ENCODE peak calls at places on chromosomes 4 and X, in seven cellular contexts. One of them, this sample, is unnamed. For H3K36me3, the result is how much of the 10 kb centered on the place peaks cover.

GRCh38 chr4:67522851-67523671 is 22.2 kb downstream of the CENPC start:
- DNase-seq in BJ: no peak
- DNase-seq in CD8-positive, alpha-beta T cell: peak
- DNase-seq in PC-3: peak
- DNase-seq in adrenal gland: no peak
- DNase-seq in psoas muscle: no peak
- DNase-seq in mammary epithelial cell: no peak
- DNase-seq in this sample: no peak

GRCh38 chr4:161762796-161763195 is 401.0 kb downstream of the FSTL5 start:
- DNase-seq in BJ: peak
- DNase-seq in CD8-positive, alpha-beta T cell: no peak
- DNase-seq in PC-3: peak
- DNase-seq in adrenal gland: no peak
- DNase-seq in psoas muscle: no peak
- DNase-seq in mammary epithelial cell: peak
- DNase-seq in this sample: peak

GRCh38 chr4:111187108-111187507 is 564.2 kb upstream of the PITX2 start:
- DNase-seq in BJ: no peak
- DNase-seq in CD8-positive, alpha-beta T cell: no peak
- DNase-seq in PC-3: no peak
- DNase-seq in adrenal gland: no peak
- DNase-seq in psoas muscle: no peak
- DNase-seq in mammary epithelial cell: no peak
- DNase-seq in this sample: no peak

GRCh38 chrX:119758682-119759332 is 419 bp downstream of the SOWAHD start:
- DNase-seq in BJ: no peak
- DNase-seq in CD8-positive, alpha-beta T cell: peak
- DNase-seq in PC-3: no peak
- DNase-seq in adrenal gland: peak
- DNase-seq in psoas muscle: peak
- DNase-seq in mammary epithelial cell: peak
- DNase-seq in this sample: no peak

GRCh38 chrX:118552501-118552900 is 56.9 kb downstream of the DOCK11 start:
- DNase-seq in BJ: no peak
- DNase-seq in CD8-positive, alpha-beta T cell: no peak
- DNase-seq in PC-3: peak
- DNase-seq in adrenal gland: peak
- DNase-seq in psoas muscle: no peak
- DNase-seq in mammary epithelial cell: peak
- DNase-seq in this sample: no peak

GRCh38 chr4:120078216-120078615 is 11.6 kb upstream of the MAD2L1 start:
- DNase-seq in BJ: no peak
- DNase-seq in CD8-positive, alpha-beta T cell: no peak
- DNase-seq in PC-3: no peak
- DNase-seq in adrenal gland: no peak
- DNase-seq in psoas muscle: no peak
- DNase-seq in mammary epithelial cell: no peak
- DNase-seq in this sample: no peak

GRCh38 chr4:165873298-165874071 is 448 bp downstream of the TLL1 start:
- DNase-seq in BJ: no peak
- DNase-seq in CD8-positive, alpha-beta T cell: no peak
- DNase-seq in PC-3: peak
- DNase-seq in adrenal gland: peak
- DNase-seq in psoas muscle: peak
- DNase-seq in mammary epithelial cell: peak
- DNase-seq in this sample: no peak

GRCh38 chrX:78754917-78755316 is 7.4 kb downstream of the LPAR4 start:
- DNase-seq in BJ: no peak
- DNase-seq in CD8-positive, alpha-beta T cell: no peak
- DNase-seq in PC-3: no peak
- DNase-seq in adrenal gland: no peak
- DNase-seq in psoas muscle: no peak
- DNase-seq in mammary epithelial cell: no peak
- DNase-seq in this sample: no peak

GRCh38 chr4:108337923-108338322 is 169.2 kb upstream of the LEF1 start:
- DNase-seq in BJ: no peak
- DNase-seq in CD8-positive, alpha-beta T cell: no peak
- DNase-seq in PC-3: no peak
- DNase-seq in adrenal gland: peak
- DNase-seq in psoas muscle: no peak
- DNase-seq in mammary epithelial cell: peak
- DNase-seq in this sample: no peak

GRCh38 chr4:151169223-151169622 is 69.8 kb downstream of the RPS3A start:
- DNase-seq in BJ: peak
- DNase-seq in CD8-positive, alpha-beta T cell: no peak
- DNase-seq in PC-3: no peak
- DNase-seq in adrenal gland: peak
- DNase-seq in psoas muscle: peak
- DNase-seq in mammary epithelial cell: no peak
- DNase-seq in this sample: peak

GRCh38 chr4:6701371-6701770 is 7.7 kb downstream of the S100P start:
- DNase-seq in BJ: no peak
- DNase-seq in CD8-positive, alpha-beta T cell: peak
- DNase-seq in PC-3: peak
- DNase-seq in adrenal gland: no peak
- DNase-seq in psoas muscle: no peak
- DNase-seq in mammary epithelial cell: no peak
- DNase-seq in this sample: no peak

GRCh38 chr4:113958766-113959540 is 20.5 kb downstream of the ARSJ start:
- DNase-seq in BJ: peak
- DNase-seq in CD8-positive, alpha-beta T cell: no peak
- DNase-seq in PC-3: peak
- DNase-seq in adrenal gland: no peak
- DNase-seq in psoas muscle: no peak
- DNase-seq in mammary epithelial cell: peak
- DNase-seq in this sample: peak

GRCh38 chrX:96372313-96373046 is 312.2 kb upstream of the DIAPH2 start:
- DNase-seq in BJ: no peak
- DNase-seq in CD8-positive, alpha-beta T cell: no peak
- DNase-seq in PC-3: peak
- DNase-seq in adrenal gland: peak
- DNase-seq in psoas muscle: no peak
- DNase-seq in mammary epithelial cell: peak
- DNase-seq in this sample: no peak

GRCh38 chr4:146040623-146041022 is 102.0 kb upstream of the ZNF827 start:
- DNase-seq in BJ: no peak
- DNase-seq in CD8-positive, alpha-beta T cell: no peak
- DNase-seq in PC-3: peak
- DNase-seq in adrenal gland: no peak
- DNase-seq in psoas muscle: no peak
- DNase-seq in mammary epithelial cell: no peak
- DNase-seq in this sample: no peak

GRCh38 chrX:40323977-40324376 is 226.2 kb upstream of the BCOR start:
- DNase-seq in BJ: no peak
- DNase-seq in CD8-positive, alpha-beta T cell: no peak
- DNase-seq in PC-3: no peak
- DNase-seq in adrenal gland: no peak
- DNase-seq in psoas muscle: no peak
- DNase-seq in mammary epithelial cell: no peak
- DNase-seq in this sample: no peak

GRCh38 chr4:173509031-173510001 is 20.7 kb downstream of the HAND2 start:
- DNase-seq in BJ: no peak
- DNase-seq in CD8-positive, alpha-beta T cell: no peak
- DNase-seq in PC-3: no peak
- DNase-seq in adrenal gland: no peak
- DNase-seq in psoas muscle: peak
- DNase-seq in mammary epithelial cell: no peak
- DNase-seq in this sample: no peak

GRCh38 chrX:139739138-139739537 is 31.2 kb upstream of the MCF2 start:
- DNase-seq in BJ: peak
- DNase-seq in CD8-positive, alpha-beta T cell: peak
- DNase-seq in PC-3: peak
- DNase-seq in adrenal gland: no peak
- DNase-seq in psoas muscle: no peak
- DNase-seq in mammary epithelial cell: peak
- DNase-seq in this sample: peak

GRCh38 chrX:40156472-40157227 is 58.9 kb upstream of the BCOR start:
- DNase-seq in BJ: no peak
- DNase-seq in CD8-positive, alpha-beta T cell: no peak
- DNase-seq in PC-3: no peak
- DNase-seq in adrenal gland: no peak
- DNase-seq in psoas muscle: no peak
- DNase-seq in mammary epithelial cell: no peak
- DNase-seq in this sample: no peak

GRCh38 chrX:34365482-34365881 is 233.4 kb upstream of the FAM47A start:
- DNase-seq in BJ: no peak
- DNase-seq in CD8-positive, alpha-beta T cell: no peak
- DNase-seq in PC-3: peak
- DNase-seq in adrenal gland: peak
- DNase-seq in psoas muscle: no peak
- DNase-seq in mammary epithelial cell: peak
- DNase-seq in this sample: no peak

GRCh38 chr4:101291198-101291597 is 56.1 kb downstream of the PPP3CA start:
- DNase-seq in BJ: no peak
- DNase-seq in CD8-positive, alpha-beta T cell: no peak
- DNase-seq in PC-3: no peak
- DNase-seq in adrenal gland: no peak
- DNase-seq in psoas muscle: no peak
- DNase-seq in mammary epithelial cell: no peak
- DNase-seq in this sample: no peak

GRCh38 chr4:107989162-107989536 is 540 bp upstream of the HADH start:
- DNase-seq in BJ: no peak
- DNase-seq in CD8-positive, alpha-beta T cell: no peak
- DNase-seq in PC-3: no peak
- DNase-seq in adrenal gland: peak
- DNase-seq in psoas muscle: no peak
- DNase-seq in mammary epithelial cell: no peak
- DNase-seq in this sample: no peak

GRCh38 chr4:3261411-3262207 is 12.7 kb downstream of the MSANTD1 start:
- DNase-seq in BJ: no peak
- DNase-seq in CD8-positive, alpha-beta T cell: no peak
- DNase-seq in PC-3: no peak
- DNase-seq in adrenal gland: no peak
- DNase-seq in psoas muscle: no peak
- DNase-seq in mammary epithelial cell: no peak
- DNase-seq in this sample: no peak

GRCh38 chrX:107465932-107466620 is 16.6 kb downstream of the FRMPD3 start:
- DNase-seq in BJ: no peak
- DNase-seq in CD8-positive, alpha-beta T cell: no peak
- DNase-seq in PC-3: no peak
- DNase-seq in adrenal gland: no peak
- DNase-seq in psoas muscle: no peak
- DNase-seq in mammary epithelial cell: no peak
- DNase-seq in this sample: no peak

GRCh38 chrX:44506688-44507087 is 36.0 kb downstream of the FUNDC1 start:
- DNase-seq in BJ: no peak
- DNase-seq in CD8-positive, alpha-beta T cell: no peak
- DNase-seq in PC-3: no peak
- DNase-seq in adrenal gland: no peak
- DNase-seq in psoas muscle: no peak
- DNase-seq in mammary epithelial cell: no peak
- DNase-seq in this sample: no peak

GRCh38 chr4:93187892-93188291 is 640.7 kb upstream of the ATOH1 start:
- DNase-seq in BJ: no peak
- DNase-seq in CD8-positive, alpha-beta T cell: no peak
- DNase-seq in PC-3: no peak
- DNase-seq in adrenal gland: no peak
- DNase-seq in psoas muscle: no peak
- DNase-seq in mammary epithelial cell: no peak
- DNase-seq in this sample: no peak

GRCh38 chr4:140427919-140428471 is 547 bp upstream of the CLGN start:
- DNase-seq in BJ: no peak
- DNase-seq in CD8-positive, alpha-beta T cell: no peak
- DNase-seq in PC-3: no peak
- DNase-seq in adrenal gland: no peak
- DNase-seq in psoas muscle: no peak
- DNase-seq in mammary epithelial cell: no peak
- DNase-seq in this sample: no peak

GRCh38 chr4:15238720-15239119 is 189.1 kb upstream of the C1QTNF7 start:
- DNase-seq in BJ: no peak
- DNase-seq in CD8-positive, alpha-beta T cell: no peak
- DNase-seq in PC-3: peak
- DNase-seq in adrenal gland: peak
- DNase-seq in psoas muscle: no peak
- DNase-seq in mammary epithelial cell: peak
- DNase-seq in this sample: no peak
- TF ChIP-seq CTCF in BJ: peak
- TF ChIP-seq CTCF in CD8-positive, alpha-beta T cell: peak
- TF ChIP-seq CTCF in PC-3: peak
- TF ChIP-seq CTCF in adrenal gland: peak
- TF ChIP-seq CTCF in psoas muscle: peak
- TF ChIP-seq CTCF in mammary epithelial cell: peak
- TF ChIP-seq CTCF in this sample: peak

GRCh38 chrX:68832101-68832416 is 3.2 kb downstream of the EFNB1 start:
- DNase-seq in BJ: peak
- DNase-seq in CD8-positive, alpha-beta T cell: no peak
- DNase-seq in PC-3: peak
- DNase-seq in adrenal gland: peak
- DNase-seq in psoas muscle: peak
- DNase-seq in mammary epithelial cell: peak
- DNase-seq in this sample: peak
- H3K4me3 ChIP-seq in BJ: peak
- H3K4me3 ChIP-seq in CD8-positive, alpha-beta T cell: no peak
- H3K4me3 ChIP-seq in PC-3: peak
- H3K4me3 ChIP-seq in adrenal gland: no peak
- H3K4me3 ChIP-seq in psoas muscle: peak
- H3K4me3 ChIP-seq in mammary epithelial cell: peak
- H3K4me3 ChIP-seq in this sample: peak

DNA sequence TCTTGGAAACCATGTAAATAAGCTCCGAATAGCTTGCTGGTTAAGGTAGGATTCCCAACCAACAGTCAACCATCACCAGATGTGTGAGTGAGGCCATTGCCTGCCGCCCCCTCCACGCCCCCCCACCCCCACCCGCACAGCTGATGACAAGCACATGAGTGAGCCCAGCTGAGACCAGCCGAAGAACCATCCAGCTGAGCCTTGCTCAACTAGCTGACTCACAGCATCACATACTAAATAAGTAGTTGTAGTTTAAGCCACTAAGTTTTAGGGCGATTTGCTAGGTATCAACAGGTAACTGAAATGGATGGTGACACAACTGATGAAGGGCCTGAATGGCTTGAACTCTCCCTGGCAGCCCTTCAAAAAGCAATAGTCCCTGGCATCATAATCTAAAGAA is 1.6 kb upstream of the CCDC149 start:
- DNase-seq in BJ: no peak
- DNase-seq in CD8-positive, alpha-beta T cell: no peak
- DNase-seq in PC-3: no peak
- DNase-seq in adrenal gland: no peak
- DNase-seq in psoas muscle: no peak
- DNase-seq in mammary epithelial cell: peak
- DNase-seq in this sample: no peak
- H3K36me3 ChIP-seq in BJ: under half
- H3K36me3 ChIP-seq in CD8-positive, alpha-beta T cell: under half
- H3K36me3 ChIP-seq in PC-3: under half
- H3K36me3 ChIP-seq in adrenal gland: under half
- H3K36me3 ChIP-seq in psoas muscle: under half
- H3K36me3 ChIP-seq in mammary epithelial cell: under half
- H3K36me3 ChIP-seq in this sample: under half

DNA sequence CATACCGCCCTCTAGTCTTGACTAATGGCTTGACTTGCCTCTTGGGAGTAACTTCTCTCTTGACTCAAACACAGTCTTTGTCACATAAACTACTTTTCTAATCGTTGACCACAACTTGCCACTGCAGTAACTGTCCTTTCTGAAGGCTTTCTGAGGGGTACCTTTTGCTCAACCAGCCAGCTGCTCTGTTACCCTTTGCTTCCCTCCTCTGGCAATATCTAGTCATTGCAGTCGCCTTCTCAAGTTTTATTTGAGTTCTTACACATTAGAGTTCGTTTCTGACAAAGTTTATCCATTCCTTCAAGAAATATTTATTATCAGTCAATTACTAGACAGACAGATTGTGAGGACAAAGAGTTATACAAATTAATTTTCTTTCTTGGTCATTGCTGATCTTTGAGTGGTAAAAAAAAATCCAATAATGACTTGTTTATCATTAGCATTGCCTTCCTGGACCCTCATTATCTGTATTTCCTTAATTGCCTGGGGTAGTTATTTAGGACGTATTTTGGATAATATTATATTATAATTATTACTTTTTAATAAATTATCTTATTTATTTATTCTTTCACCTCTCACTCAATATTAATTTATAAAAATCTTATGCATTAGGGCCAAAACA is 506.8 kb upstream of the PCDH10 start:
- DNase-seq in BJ: no peak
- DNase-seq in CD8-positive, alpha-beta T cell: no peak
- DNase-seq in PC-3: peak
- DNase-seq in adrenal gland: peak
- DNase-seq in psoas muscle: no peak
- DNase-seq in mammary epithelial cell: peak
- DNase-seq in this sample: no peak
- TF ChIP-seq CTCF in BJ: peak
- TF ChIP-seq CTCF in CD8-positive, alpha-beta T cell: no peak
- TF ChIP-seq CTCF in PC-3: peak
- TF ChIP-seq CTCF in adrenal gland: peak
- TF ChIP-seq CTCF in psoas muscle: no peak
- TF ChIP-seq CTCF in mammary epithelial cell: peak
- TF ChIP-seq CTCF in this sample: peak